ENCODE peak calls at places on chromosome 13, in eight cellular contexts. N is pancreas; E is uterus; O is lower lobe of right lung; D is AG04450; F is fibroblast of lung; W is CD4-positive, alpha-beta T cell; S is tibial artery. L is an unnamed sample.
A peak's percentile ranks its signal among the peaks of the same experiment; 100 is the strongest.

GRCh38 chr13:31930901-31931522 is 100.6 kb upstream of the FRY start:
- DNase-seq in N (no peak), E (no peak), O (no peak), D (no peak), F (peak; percentile 31), W (no peak), S (no peak), L (no peak)

GRCh38 chr13:84417426-84417825 is 535.2 kb upstream of the SLITRK1 start:
- DNase-seq in N (no peak), E (no peak), O (no peak), D (no peak), F (peak; percentile 52), W (no peak), S (no peak), L (no peak)

GRCh38 chr13:35690546-35690945 is 214.1 kb upstream of the MAB21L1 start:
- DNase-seq in N (no peak), E (no peak), O (no peak), D (no peak), F (peak; percentile 55), W (no peak), S (peak; percentile 15), L (no peak)

GRCh38 chr13:114079601-114080536 is 52.6 kb downstream of the RASA3 start:
- DNase-seq in N (peak; percentile 54), E (peak; percentile 24), O (peak; percentile 43), D (no peak), F (no peak), W (peak; percentile 33), S (peak; percentile 28), L (no peak)

GRCh38 chr13:34469212-34469983 is 472.7 kb upstream of the NBEA start:
- DNase-seq in N (no peak), E (no peak), O (no peak), D (no peak), F (peak; percentile 86), W (no peak), S (no peak), L (no peak)

GRCh38 chr13:55219538-55219937 is 1921.2 kb upstream of the PRR20A start:
- DNase-seq in N (no peak), E (no peak), O (no peak), D (no peak), F (no peak), W (no peak), S (no peak), L (no peak)

GRCh38 chr13:113337556-113337955 is 26.4 kb downstream of the GRTP1 start:
- DNase-seq in N (no peak), E (no peak), O (peak; percentile 24), D (no peak), F (no peak), W (no peak), S (no peak), L (peak; percentile 82)

GRCh38 chr13:39571502-39572092 is 31.4 kb downstream of the LHFPL6 start:
- DNase-seq in N (no peak), E (no peak), O (no peak), D (no peak), F (no peak), W (no peak), S (no peak), L (no peak)

GRCh38 chr13:26473571-26474230 is 83.8 kb upstream of the WASF3 start:
- DNase-seq in N (no peak), E (no peak), O (no peak), D (no peak), F (no peak), W (no peak), S (no peak), L (no peak)

GRCh38 chr13:112902669-112903068 is 66.3 kb upstream of the MCF2L start:
- DNase-seq in N (peak; percentile 46), E (no peak), O (no peak), D (no peak), F (no peak), W (no peak), S (no peak), L (no peak)

GRCh38 chr13:45415112-45415511 is 3.1 kb downstream of the SLC25A30 start:
- DNase-seq in N (no peak), E (no peak), O (no peak), D (no peak), F (no peak), W (no peak), S (no peak), L (no peak)
- H3K27ac ChIP-seq in N (peak overlapping the region; percentile 35), E (peak overlapping the region; percentile 85), O (peak overlapping the region; percentile 81), D (peak overlapping the region; percentile 22), F (peak overlapping the region; percentile 44), W (no peak overlapping the region), S (peak overlapping the region; percentile 71), L (peak overlapping the region; percentile 84)

GRCh38 chr13:43573361-43573740 is 213.4 kb downstream of the ENOX1 start:
- DNase-seq in N (no peak), E (no peak), O (no peak), D (no peak), F (peak; percentile 63), W (no peak), S (no peak), L (no peak)
- H3K27ac ChIP-seq in N (no peak overlapping the region), E (no peak overlapping the region), O (no peak overlapping the region), D (no peak overlapping the region), F (no peak overlapping the region), W (no peak overlapping the region), S (no peak overlapping the region), L (no peak overlapping the region)

GRCh38 chr13:48299591-48299990 is 4.0 kb upstream of the RB1 start:
- DNase-seq in N (no peak), E (no peak), O (no peak), D (no peak), F (no peak), W (no peak), S (no peak), L (no peak)

GRCh38 chr13:48295271-48295670 is 8.3 kb upstream of the RB1 start:
- DNase-seq in N (no peak), E (no peak), O (no peak), D (no peak), F (no peak), W (no peak), S (no peak), L (no peak)

GRCh38 chr13:48294670-48295069 is 8.9 kb upstream of the RB1 start:
- DNase-seq in N (no peak), E (no peak), O (no peak), D (no peak), F (no peak), W (no peak), S (no peak), L (no peak)

GRCh38 chr13:48296528-48296927 is 7.0 kb upstream of the RB1 start:
- DNase-seq in N (no peak), E (no peak), O (no peak), D (no peak), F (no peak), W (no peak), S (no peak), L (no peak)

DNA sequence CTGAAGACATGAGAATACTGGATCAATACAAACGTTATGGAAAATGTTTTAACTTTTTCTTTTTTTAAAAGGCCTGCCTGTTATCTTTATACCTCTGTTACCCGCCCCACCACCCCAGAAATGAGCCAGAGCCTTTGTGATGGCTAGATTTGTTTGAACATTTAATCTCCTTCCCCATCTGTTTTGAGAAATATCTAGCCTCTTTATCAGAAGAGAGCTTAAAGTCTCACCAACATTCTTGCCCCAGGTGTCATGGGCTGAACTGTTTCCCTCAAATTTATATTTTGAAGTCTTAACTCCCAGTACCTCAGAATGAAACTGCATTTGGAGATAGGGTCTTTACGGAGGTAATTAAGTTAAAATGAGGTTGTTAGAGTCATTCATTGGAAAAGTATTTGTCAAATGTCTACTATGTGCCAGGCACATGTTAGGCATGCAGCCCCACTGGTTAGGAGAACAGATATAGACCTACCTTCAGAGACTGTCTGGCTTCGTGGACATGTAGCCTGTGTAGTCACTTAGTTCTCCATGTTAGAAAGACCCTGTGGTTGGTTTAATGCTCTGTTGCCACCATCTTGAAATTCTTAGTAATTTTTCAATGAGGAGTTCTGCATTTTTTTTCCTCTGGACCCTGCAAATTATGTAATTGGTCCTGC is 6.3 kb upstream of the RB1 start:
- DNase-seq in N (no peak), E (no peak), O (no peak), D (no peak), F (no peak), W (no peak), S (no peak), L (no peak)
- H3K27ac ChIP-seq in N (no peak overlapping the region), E (no peak overlapping the region), O (no peak overlapping the region), D (no peak overlapping the region), F (no peak overlapping the region), W (no peak overlapping the region), S (no peak overlapping the region), L (no peak overlapping the region)

GRCh38 chr13:96460571-96460970 is 370.7 kb downstream of the HS6ST3 start:
- DNase-seq in N (no peak), E (no peak), O (no peak), D (no peak), F (no peak), W (no peak), S (no peak), L (no peak)
- H3K27ac ChIP-seq in N (no peak overlapping the region), E (no peak overlapping the region), O (no peak overlapping the region), D (no peak overlapping the region), F (no peak overlapping the region), W (no peak overlapping the region), S (no peak overlapping the region), L (no peak overlapping the region)

L was measured in psoas muscle.